ENCODE peak calls at places on chromosomes 7 and 10, in four cellular contexts. R is CD4-positive, alpha-beta T cell; L is stomach; E is MM.1S. N is an unnamed sample.
A peak's percentile ranks its signal among the peaks of the same experiment; 100 is the strongest.

GRCh38 chr7:125059861-125060456 is 130.3 kb upstream of the POT1 start:
- DNase-seq in R (no peak), L (no peak), E (peak; percentile 56), N (no peak)

GRCh38 chr7:14598978-14599377 is 303.6 kb downstream of the DGKB start:
- DNase-seq in R (no peak), L (no peak), E (no peak), N (no peak)

GRCh38 chr10:114987995-114988394 is 50.0 kb downstream of the TRUB1 start:
- DNase-seq in R (no peak), L (no peak), E (no peak), N (no peak)

GRCh38 chr10:20877986-20878979 is 18.8 kb downstream of the NEBL start:
- DNase-seq in R (no peak), L (no peak), E (no peak), N (no peak)

GRCh38 chr7:140966561-140967234 is 42.0 kb upstream of the BRAF start:
- DNase-seq in R (no peak), L (no peak), E (no peak), N (no peak)

GRCh38 chr7:90715067-90715466 is 118.9 kb downstream of the CDK14 start:
- DNase-seq in R (no peak), L (no peak), E (peak; percentile 78), N (no peak)

GRCh38 chr10:80196270-80196949 is 8.9 kb downstream of the ANXA11 start:
- DNase-seq in R (peak; percentile 54), L (peak; percentile 90), E (peak; percentile 89), N (no peak)

GRCh38 chr10:24953350-24954074 is 1.1 kb upstream of the PRTFDC1 start:
- DNase-seq in R (no peak), L (no peak), E (no peak), N (no peak)

GRCh38 chr10:47123889-47124288 is 176.1 kb upstream of the GDF10 start:
- DNase-seq in R (no peak), L (no peak), E (no peak), N (no peak)

GRCh38 chr10:6973904-6974303 is 393.8 kb upstream of the PRKCQ start:
- DNase-seq in R (no peak), L (no peak), E (no peak), N (no peak)

GRCh38 chr10:117214401-117214800 is 17.1 kb downstream of the KCNK18 start:
- DNase-seq in R (no peak), L (no peak), E (no peak), N (no peak)

GRCh38 chr7:84509522-84509921 is 314.9 kb upstream of the SEMA3A start:
- DNase-seq in R (no peak), L (no peak), E (no peak), N (no peak)

GRCh38 chr7:69019437-69019836 is 578.8 kb upstream of the AUTS2 start:
- DNase-seq in R (no peak), L (no peak), E (no peak), N (no peak)
- H3K9me3 ChIP-seq in R (peaks cover 15% of the 10 kb centered on the region), L (peaks cover 26% of the 10 kb centered on the region), E (no peaks in the 10 kb centered on the region), N (no peaks in the 10 kb centered on the region)

GRCh38 chr10:1348773-1349050 is 292.5 kb downstream of the WDR37 start:
- DNase-seq in R (no peak), L (no peak), E (no peak), N (no peak)
- H3K9me3 ChIP-seq in R (no peaks in the 10 kb centered on the region), L (no peaks in the 10 kb centered on the region), E (no peaks in the 10 kb centered on the region), N (no peaks in the 10 kb centered on the region)

DNA sequence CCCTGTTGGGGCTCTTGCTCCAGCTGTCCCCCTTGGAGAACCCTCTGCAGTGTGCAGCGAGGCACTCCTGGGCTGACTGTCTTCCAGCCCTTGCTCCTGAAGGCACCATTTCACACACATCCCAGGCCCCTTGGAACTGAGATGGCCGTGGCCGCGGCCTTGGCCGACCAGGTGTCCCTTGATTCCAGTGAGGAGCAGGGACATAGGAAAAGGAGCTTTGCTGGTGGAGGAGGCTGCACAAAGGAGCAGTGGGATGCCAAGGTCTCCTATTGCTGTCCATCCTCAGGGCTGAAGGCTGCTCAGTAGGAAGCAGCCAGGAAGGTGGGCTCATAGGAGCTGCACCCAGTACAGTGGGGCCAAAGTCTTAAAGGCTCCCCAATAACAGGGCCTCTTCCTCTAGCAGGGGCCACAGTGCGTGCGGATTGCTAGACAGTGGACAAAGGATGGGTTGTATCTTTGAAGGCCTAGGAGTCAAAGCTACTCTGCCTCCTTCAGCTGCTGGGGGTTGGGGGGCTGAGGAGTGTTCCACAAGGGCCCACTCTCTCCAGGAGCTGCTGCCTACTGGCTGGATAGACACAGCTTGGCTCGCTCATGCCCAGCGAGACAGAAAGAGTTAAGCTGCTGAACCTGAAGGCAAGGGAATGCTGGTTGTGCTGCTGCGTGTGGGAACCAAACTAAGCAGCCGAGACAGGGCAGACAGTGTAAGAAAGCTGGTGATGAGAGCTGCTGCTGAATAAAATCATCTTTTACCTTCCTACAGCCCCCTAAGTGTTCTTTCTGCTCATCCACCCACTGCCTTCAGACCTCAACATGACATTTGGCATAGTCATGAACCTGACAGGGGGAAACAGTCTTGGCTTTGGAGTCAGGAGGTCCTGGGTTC is 891.9 kb upstream of the ZNF722 start:
- DNase-seq in R (no peak), L (no peak), E (no peak), N (no peak)
- H3K9me3 ChIP-seq in R (peaks cover 5% of the 10 kb centered on the region), L (peaks cover 80% of the 10 kb centered on the region), E (no peaks in the 10 kb centered on the region), N (no peaks in the 10 kb centered on the region)

GRCh38 chr7:155882596-155882995 is 70.3 kb upstream of the SHH start:
- DNase-seq in R (no peak), L (no peak), E (no peak), N (no peak)

GRCh38 chr7:155884225-155885161 is 72.2 kb upstream of the SHH start:
- DNase-seq in R (no peak), L (peak; percentile 22), E (no peak), N (no peak)

GRCh38 chr7:155881471-155882350 is 69.4 kb upstream of the SHH start:
- DNase-seq in R (no peak), L (peak; percentile 22), E (no peak), N (no peak)

GRCh38 chr7:155885162-155886160 is 73.2 kb upstream of the SHH start:
- DNase-seq in R (no peak), L (peak; percentile 67), E (no peak), N (no peak)

GRCh38 chr7:155883491-155884224 is 71.4 kb upstream of the SHH start:
- DNase-seq in R (no peak), L (peak; percentile 21), E (no peak), N (no peak)
- H3K9me3 ChIP-seq in R (no peaks in the 10 kb centered on the region), L (no peaks in the 10 kb centered on the region), E (no peaks in the 10 kb centered on the region), N (no peaks in the 10 kb centered on the region)

GRCh38 chr10:129756912-129757861 is 206.9 kb downstream of the EBF3 start:
- DNase-seq in R (no peak), L (peak; percentile 24), E (no peak), N (no peak)

GRCh38 chr10:129758591-129759021 is 205.5 kb downstream of the EBF3 start:
- DNase-seq in R (no peak), L (peak; percentile 22), E (no peak), N (no peak)

GRCh38 chr10:129760003-129760315 is 204.1 kb downstream of the EBF3 start:
- DNase-seq in R (no peak), L (peak; percentile 24), E (no peak), N (no peak)

GRCh38 chr10:129759214-129760002 is 204.7 kb downstream of the EBF3 start:
- DNase-seq in R (no peak), L (peak; percentile 17), E (no peak), N (no peak)

GRCh38 chr10:129758180-129758579 is 205.9 kb downstream of the EBF3 start:
- DNase-seq in R (no peak), L (peak; percentile 7), E (no peak), N (no peak)
- H3K9me3 ChIP-seq in R (peaks cover 9% of the 10 kb centered on the region), L (peaks cover 6% of the 10 kb centered on the region), E (no peaks in the 10 kb centered on the region), N (no peaks in the 10 kb centered on the region)

DNA sequence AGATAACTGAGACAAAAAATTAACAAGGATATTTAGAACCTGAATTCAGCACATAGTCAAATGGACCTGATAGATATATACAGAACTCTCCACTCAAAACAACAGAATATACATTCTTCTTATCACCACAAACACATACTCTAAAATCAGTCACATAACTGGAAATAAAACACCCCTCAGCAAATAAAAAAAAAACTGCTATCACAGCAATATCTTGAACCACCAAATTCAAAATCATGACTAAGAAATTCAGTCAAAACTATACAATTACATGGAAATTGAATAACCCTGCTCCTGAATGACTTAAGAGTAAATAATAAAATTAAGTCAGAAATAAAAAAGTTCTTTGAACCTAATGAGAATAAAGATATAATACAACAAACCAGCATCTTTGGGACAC is 30.0 kb upstream of the ZNF722 start:
- DNase-seq in R (no peak), L (no peak), E (no peak), N (no peak)
- H3K9me3 ChIP-seq in R (no peaks in the 10 kb centered on the region), L (peaks cover 57% of the 10 kb centered on the region), E (no peaks in the 10 kb centered on the region), N (no peaks in the 10 kb centered on the region)

GRCh38 chr10:61731638-61732037 is 68.9 kb downstream of the CABCOCO1 start:
- DNase-seq in R (no peak), L (no peak), E (no peak), N (no peak)
- H3K9me3 ChIP-seq in R (no peaks in the 10 kb centered on the region), L (no peaks in the 10 kb centered on the region), E (no peaks in the 10 kb centered on the region), N (no peaks in the 10 kb centered on the region)

N was measured in T-helper 17 cell.